ENCODE peak calls at places on chromosomes 13 and 19, in ten cellular contexts. M is mucosa of descending colon; A is brain microvascular endothelial cell; J is body of pancreas; O is uterus; W is CD4-positive, CD25-positive, alpha-beta regulatory T cell; Y is MM.1S; D is aorta; P is fibroblast of lung; S is RWPE2. I is an unnamed sample. For H3K36me3, the result is how much of the 10 kb centered on the place peaks cover.

GRCh38 chr19:1154731-1155351 is 19.2 kb downstream of the SBNO2 start:
- DNase-seq in J (peak), O (peak), P (peak), W (no peak), Y (no peak), D (peak), S (no peak), M (peak), A (peak), I (no peak)

GRCh38 chr13:44142540-44142867 is 231.1 kb upstream of the SERP2 start:
- DNase-seq in D (no peak), S (no peak), P (no peak), W (no peak), M (peak), O (no peak), A (no peak), Y (no peak), J (peak), I (no peak)

GRCh38 chr19:35153701-35154534 is 617 bp upstream of the FXYD5 start:
- DNase-seq in W (peak), M (peak), A (no peak), O (no peak), J (no peak), S (no peak), D (no peak), P (no peak), Y (peak), I (peak)

GRCh38 chr19:55084416-55084815 is 8.7 kb downstream of the EPS8L1 start:
- DNase-seq in W (no peak), M (no peak), Y (no peak), O (no peak), P (no peak), A (no peak), S (no peak), J (no peak), D (no peak), I (no peak)

GRCh38 chr13:99104396-99104795 is 96.3 kb upstream of the UBAC2 start:
- DNase-seq in S (no peak), Y (no peak), D (no peak), M (no peak), W (no peak), A (no peak), J (no peak), O (no peak), P (no peak), I (no peak)

GRCh38 chr19:35476149-35476548 is 14.1 kb downstream of the KRTDAP start:
- DNase-seq in J (no peak), Y (no peak), M (no peak), S (no peak), A (no peak), P (no peak), O (no peak), D (no peak), W (no peak), I (no peak)

GRCh38 chr19:8042900-8043299 is 9.7 kb upstream of the CCL25 start:
- DNase-seq in O (no peak), P (no peak), A (no peak), J (no peak), Y (no peak), D (no peak), M (no peak), S (no peak), W (no peak), I (no peak)

GRCh38 chr13:24997367-24997967 is 98.5 kb upstream of the PABPC3 start:
- DNase-seq in A (peak), O (no peak), D (no peak), M (no peak), W (peak), Y (peak), J (no peak), S (no peak), P (peak), I (peak)

GRCh38 chr19:50896591-50897190 is 14.5 kb downstream of the KLK4 start:
- DNase-seq in P (peak), A (peak), J (no peak), M (no peak), W (no peak), S (no peak), O (no peak), D (no peak), Y (no peak), I (no peak)

GRCh38 chr19:2982983-2983350 is 5.6 kb downstream of the TLE6 start:
- DNase-seq in J (peak), W (no peak), M (peak), Y (no peak), A (no peak), P (peak), S (peak), D (peak), O (peak), I (peak)

GRCh38 chr13:114128624-114129522 is 3.5 kb downstream of the RASA3 start:
- DNase-seq in W (peak), J (no peak), O (peak), A (peak), D (peak), P (peak), Y (no peak), S (no peak), M (peak), I (no peak)

GRCh38 chr19:2149980-2150793 is 1.2 kb downstream of the AP3D1 start:
- DNase-seq in W (peak), J (peak), P (no peak), A (no peak), S (no peak), D (no peak), O (no peak), Y (no peak), M (peak), I (no peak)

GRCh38 chr19:52735734-52736133 is 890 bp upstream of the ZNF611 start:
- DNase-seq in M (peak), A (peak), Y (no peak), O (peak), P (no peak), W (peak), J (peak), S (no peak), D (peak), I (peak)

GRCh38 chr19:10617409-10618121 is 7.8 kb upstream of the SLC44A2 start:
- DNase-seq in W (no peak), O (no peak), M (no peak), P (peak), J (no peak), D (no peak), S (no peak), A (peak), Y (no peak), I (no peak)

GRCh38 chr13:99969934-99970760 is 1.4 kb downstream of the ZIC5 start:
- DNase-seq in A (no peak), J (no peak), W (peak), O (no peak), P (no peak), D (peak), S (peak), M (no peak), Y (peak), I (peak)

GRCh38 chr13:114047358-114047881 is 73.5 kb upstream of the C13orf46 start:
- DNase-seq in Y (peak), A (no peak), J (no peak), W (no peak), P (no peak), O (peak), D (no peak), S (no peak), M (no peak), I (no peak)

GRCh38 chr13:104296301-104296700 is 1230.1 kb upstream of the SLC10A2 start:
- DNase-seq in P (no peak), O (no peak), D (no peak), M (no peak), J (no peak), Y (no peak), S (no peak), A (no peak), W (no peak), I (no peak)

GRCh38 chr13:31172535-31172934 is 10.8 kb upstream of the HSPH1 start:
- DNase-seq in W (no peak), D (no peak), J (no peak), S (no peak), M (no peak), P (peak), O (no peak), Y (no peak), A (peak), I (peak)

GRCh38 chr13:91946498-91947070 is 548.2 kb downstream of the GPC5 start:
- DNase-seq in Y (peak), O (no peak), W (no peak), P (peak), M (no peak), D (no peak), A (no peak), S (no peak), J (no peak), I (peak)

GRCh38 chr19:16585808-16586476 is 13.7 kb upstream of the SLC35E1 start:
- DNase-seq in W (peak), S (no peak), J (no peak), M (no peak), P (no peak), D (no peak), O (no peak), A (no peak), Y (peak), I (no peak)

GRCh38 chr19:29665826-29666633 is 769 bp downstream of the PLEKHF1 start:
- DNase-seq in P (peak), W (no peak), J (no peak), Y (peak), O (peak), A (peak), M (no peak), S (no peak), D (peak), I (no peak)

GRCh38 chr13:48502601-48503319 is 30.1 kb downstream of the RCBTB2 start:
- DNase-seq in O (no peak), J (no peak), Y (no peak), D (no peak), P (no peak), W (no peak), A (no peak), S (no peak), M (no peak), I (no peak)

GRCh38 chr13:50144473-50145160 is 129.4 kb downstream of the KCNRG start:
- DNase-seq in P (no peak), J (no peak), D (no peak), S (no peak), W (no peak), Y (no peak), A (no peak), O (no peak), M (no peak), I (peak)

GRCh38 chr19:41784337-41785239 is 11.8 kb upstream of the CEACAM3 start:
- DNase-seq in A (no peak), J (no peak), Y (no peak), S (no peak), P (no peak), M (no peak), O (no peak), W (no peak), D (no peak), I (no peak)

GRCh38 chr19:4503224-4504170 is 14.8 kb downstream of the PLIN4 start:
- DNase-seq in S (peak), P (no peak), M (no peak), Y (no peak), O (no peak), D (no peak), W (no peak), J (no peak), A (no peak), I (no peak)

GRCh38 chr19:3785938-3786824 is at the start of gene MATK:
- DNase-seq in M (no peak), P (no peak), A (no peak), S (no peak), W (no peak), D (no peak), O (no peak), J (no peak), Y (no peak), I (peak)

GRCh38 chr13:59677966-59678814 is 485.5 kb downstream of the DIAPH3 start:
- DNase-seq in P (peak), D (no peak), Y (peak), S (no peak), M (no peak), J (no peak), A (peak), W (peak), O (no peak), I (peak)

GRCh38 chr19:35346193-35347052 is 1.3 kb upstream of the FFAR1 start:
- DNase-seq in J (peak), P (no peak), S (no peak), O (no peak), A (no peak), M (peak), D (peak), W (peak), Y (no peak), I (no peak)

GRCh38 chr19:16268676-16269319 is 55.8 kb upstream of the KLF2 start:
- DNase-seq in P (no peak), Y (no peak), O (no peak), A (no peak), W (peak), J (no peak), M (no peak), D (no peak), S (peak), I (no peak)

GRCh38 chr13:43245374-43245964 is 222.1 kb downstream of the DNAJC15 start:
- DNase-seq in W (no peak), J (no peak), S (peak), A (peak), M (no peak), P (peak), D (no peak), Y (no peak), O (no peak), I (no peak)

GRCh38 chr19:437027-437426 is 23.8 kb downstream of the SHC2 start:
- DNase-seq in D (no peak), P (no peak), M (no peak), O (no peak), S (no peak), A (no peak), J (no peak), W (no peak), Y (no peak), I (no peak)

GRCh38 chr13:105827074-105827473 is 708.4 kb downstream of the EFNB2 start:
- DNase-seq in A (no peak), D (no peak), M (no peak), W (no peak), Y (no peak), P (no peak), J (no peak), S (no peak), O (no peak), I (no peak)

GRCh38 chr13:65638572-65639168 is 1591.5 kb downstream of the PCDH9 start:
- DNase-seq in D (no peak), P (peak), O (no peak), M (no peak), A (peak), Y (peak), J (no peak), S (no peak), W (peak), I (peak)

GRCh38 chr19:54451331-54451871 is 2.4 kb downstream of the LENG8 start:
- DNase-seq in W (no peak), S (no peak), P (no peak), A (peak), J (no peak), Y (no peak), M (peak), D (no peak), O (no peak), I (no peak)

GRCh38 chr19:27793644-27794443 is 1419.1 kb downstream of the UQCRFS1 start:
- DNase-seq in D (peak), S (peak), A (peak), W (peak), M (peak), O (peak), J (peak), Y (peak), P (peak), I (peak)

GRCh38 chr19:18153555-18154134 is 682 bp downstream of the PIK3R2 start:
- DNase-seq in O (no peak), J (no peak), D (no peak), S (no peak), P (no peak), A (no peak), M (peak), W (peak), Y (peak), I (peak)

GRCh38 chr19:38727868-38728660 is 16.2 kb downstream of the CAPN12 start:
- DNase-seq in Y (no peak), S (peak), P (no peak), O (peak), A (peak), M (peak), J (no peak), D (no peak), W (no peak), I (no peak)

GRCh38 chr13:98909016-98909415 is 68.8 kb downstream of the DOCK9 start:
- DNase-seq in O (no peak), J (no peak), W (peak), M (no peak), D (no peak), P (no peak), A (peak), Y (no peak), S (no peak), I (no peak)

GRCh38 chr19:19342086-19343015 is 21.7 kb downstream of the MAU2 start:
- DNase-seq in W (no peak), S (no peak), J (peak), A (peak), D (peak), Y (peak), O (peak), P (peak), M (peak), I (peak)
- H3K36me3 ChIP-seq in W (half or more), S (half or more), J (under half), A (half or more), D (under half), Y (under half), O (under half), P (under half), M (under half), I (half or more)

GRCh38 chr19:46727757-46728156 is 10.8 kb upstream of the PRKD2 start:
- DNase-seq in O (no peak), A (no peak), J (no peak), M (no peak), Y (no peak), S (peak), D (no peak), W (no peak), P (no peak), I (no peak)

GRCh38 chr19:46725859-46726393 is 9.0 kb upstream of the PRKD2 start:
- DNase-seq in J (no peak), P (no peak), Y (no peak), A (no peak), M (no peak), O (no peak), W (no peak), D (no peak), S (no peak), I (no peak)

GRCh38 chr19:46725036-46725820 is 8.3 kb upstream of the PRKD2 start:
- DNase-seq in M (no peak), W (no peak), A (no peak), J (no peak), Y (no peak), O (no peak), S (peak), D (no peak), P (no peak), I (no peak)

GRCh38 chr19:46727036-46727501 is 10.2 kb upstream of the PRKD2 start:
- DNase-seq in S (peak), O (no peak), P (no peak), Y (no peak), W (no peak), A (no peak), J (no peak), D (no peak), M (no peak), I (no peak)

GRCh38 chr19:46726551-46726950 is 9.6 kb upstream of the PRKD2 start:
- DNase-seq in O (no peak), D (no peak), P (no peak), Y (no peak), A (no peak), W (no peak), S (peak), M (no peak), J (no peak), I (no peak)
- H3K36me3 ChIP-seq in O (under half), D (under half), P (half or more), Y (under half), A (half or more), W (half or more), S (half or more), M (under half), J (under half), I (half or more)

DNA sequence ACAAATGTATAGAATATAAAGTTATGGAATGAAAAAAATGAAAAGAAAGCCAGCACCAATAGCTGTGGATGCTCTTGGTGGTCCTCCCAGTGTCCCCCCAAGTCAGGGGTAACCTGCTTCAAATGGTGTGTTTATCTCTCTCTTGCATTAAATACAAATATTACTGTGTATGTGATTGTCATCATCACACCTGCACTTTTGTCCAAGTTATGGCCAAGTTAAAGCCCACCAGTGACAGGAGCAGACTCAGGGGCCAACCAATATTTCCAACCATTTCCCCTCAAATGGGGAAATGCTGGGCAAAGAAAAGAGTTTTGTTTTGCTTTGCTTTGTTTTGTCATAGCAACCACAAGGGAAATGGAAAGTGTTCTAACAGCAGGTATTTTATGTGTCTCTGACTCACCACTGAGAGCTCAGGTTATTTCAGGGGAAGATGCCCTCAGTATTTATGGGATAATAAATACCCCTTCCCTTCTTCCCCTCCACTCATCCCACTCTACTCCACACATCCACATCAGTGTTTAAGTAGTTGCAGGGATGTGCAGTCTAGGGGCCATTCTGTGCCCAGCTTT is 133.6 kb downstream of the COL4A1 start:
- DNase-seq in P (no peak), Y (no peak), O (no peak), A (no peak), W (no peak), S (no peak), M (no peak), D (no peak), J (no peak), I (no peak)
- H3K36me3 ChIP-seq in P (under half), Y (under half), O (under half), A (half or more), W (under half), S (half or more), M (under half), D (under half), J (under half), I (under half)

DNA sequence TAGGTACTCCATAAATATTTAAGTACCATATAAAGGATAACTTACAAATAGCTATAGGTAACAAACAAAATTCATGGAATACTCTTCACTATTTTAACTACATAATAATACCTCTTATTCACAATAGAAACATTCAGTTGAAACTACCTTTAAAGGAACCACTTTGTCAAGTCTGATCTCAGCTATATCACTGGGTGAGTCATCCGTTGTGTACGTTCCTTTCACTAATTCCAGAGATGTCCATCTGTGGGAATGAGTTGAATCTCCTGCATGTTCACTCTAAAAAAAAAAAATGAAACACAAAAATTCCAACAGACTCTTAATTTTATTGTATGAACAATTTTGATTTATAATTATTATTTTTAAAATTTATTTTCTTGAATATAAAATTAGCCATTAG is 149.4 kb upstream of the FBXL3 start:
- DNase-seq in O (no peak), A (peak), Y (no peak), M (no peak), P (peak), W (no peak), J (no peak), S (no peak), D (no peak), I (no peak)
- H3K36me3 ChIP-seq in O (under half), A (under half), Y (under half), M (under half), P (under half), W (half or more), J (under half), S (half or more), D (under half), I (under half)

DNA sequence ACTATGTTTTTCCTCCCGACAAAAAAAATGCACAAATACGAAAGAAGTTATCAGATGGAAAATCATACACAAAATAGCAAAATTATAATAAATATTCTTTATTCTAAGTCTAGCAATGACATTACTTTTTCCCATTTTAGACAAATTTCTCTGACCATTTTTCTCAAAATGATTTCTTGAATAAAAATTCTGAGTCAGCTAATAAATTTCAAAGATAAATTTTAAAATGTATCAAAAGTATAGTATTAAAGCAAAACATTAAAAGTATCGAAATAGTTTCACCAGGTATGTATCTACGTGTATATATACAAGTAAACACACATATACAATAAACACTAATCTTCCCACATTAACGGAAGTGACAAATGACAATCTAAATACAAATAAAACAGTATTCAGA is 8.9 kb downstream of the ZC3H13 start:
- DNase-seq in M (no peak), Y (no peak), W (no peak), P (no peak), D (no peak), O (no peak), J (no peak), A (no peak), S (no peak), I (no peak)
- H3K36me3 ChIP-seq in M (under half), Y (under half), W (under half), P (under half), D (under half), O (under half), J (under half), A (under half), S (half or more), I (under half)